ENCODE peak calls at places on chromosomes 7 and 10, in six cellular contexts. H is esophagus squamous epithelium; A is GM12865; X is CD8-positive, alpha-beta memory T cell; B is HL-60; U is lower leg skin. M is an unnamed sample.

GRCh38 chr7:138916731-138917130 is 64.5 kb downstream of the KIAA1549 start:
- DNase-seq in H (no peak), A (no peak), X (no peak), B (no peak), U (peak), M (no peak)

GRCh38 chr7:48139461-48139860 is 31.8 kb upstream of the ABCA13 start:
- DNase-seq in H (no peak), A (no peak), X (no peak), B (no peak), U (no peak), M (no peak)

GRCh38 chr7:129095258-129095657 is 40.3 kb upstream of the TNPO3 start:
- DNase-seq in H (no peak), A (peak), X (no peak), B (no peak), U (no peak), M (peak)

GRCh38 chr10:108775911-108776475 is 1147.3 kb downstream of the XPNPEP1 start:
- DNase-seq in H (no peak), A (no peak), X (no peak), B (no peak), U (no peak), M (no peak)

GRCh38 chr7:17816903-17817302 is 123.4 kb downstream of the SNX13 start:
- DNase-seq in H (no peak), A (no peak), X (no peak), B (no peak), U (no peak), M (no peak)

GRCh38 chr7:67343566-67343965 is 346.9 kb downstream of the TYW1 start:
- DNase-seq in H (no peak), A (no peak), X (no peak), B (no peak), U (peak), M (no peak)

GRCh38 chr7:137454169-137455166 is 110.9 kb upstream of the PTN start:
- DNase-seq in H (no peak), A (peak), X (no peak), B (no peak), U (peak), M (no peak)

GRCh38 chr10:32150532-32151101 is 94.4 kb upstream of the KIF5B start:
- DNase-seq in H (no peak), A (peak), X (no peak), B (no peak), U (no peak), M (no peak)

GRCh38 chr10:43958964-43959363 is 310.3 kb upstream of the ZNF32 start:
- DNase-seq in H (no peak), A (no peak), X (no peak), B (no peak), U (peak), M (no peak)

GRCh38 chr10:122152544-122152943 is 118.6 kb upstream of the BTBD16 start:
- DNase-seq in H (no peak), A (no peak), X (no peak), B (no peak), U (peak), M (no peak)

GRCh38 chr7:40887099-40887498 is 752.3 kb downstream of the SUGCT start:
- DNase-seq in H (no peak), A (no peak), X (no peak), B (no peak), U (no peak), M (no peak)

GRCh38 chr10:96768136-96768535 is 47.8 kb upstream of the PIK3AP1 start:
- DNase-seq in H (no peak), A (no peak), X (no peak), B (no peak), U (peak), M (no peak)

GRCh38 chr10:104824378-104825006 is 183.4 kb downstream of the SORCS3 start:
- DNase-seq in H (no peak), A (peak), X (no peak), B (no peak), U (no peak), M (peak)

GRCh38 chr7:130904792-130905191 is 170.8 kb upstream of the KLF14 start:
- DNase-seq in H (no peak), A (no peak), X (no peak), B (no peak), U (no peak), M (no peak)

GRCh38 chr10:126135177-126135576 is 238.8 kb downstream of the FANK1 start:
- DNase-seq in H (no peak), A (no peak), X (no peak), B (no peak), U (no peak), M (no peak)

GRCh38 chr10:128695326-128695725 is 569.1 kb upstream of the MKI67 start:
- DNase-seq in H (no peak), A (no peak), X (no peak), B (no peak), U (no peak), M (no peak)

GRCh38 chr10:97788552-97789442 is 17.0 kb upstream of the SFRP5 start:
- DNase-seq in H (no peak), A (no peak), X (no peak), B (no peak), U (no peak), M (no peak)

GRCh38 chr10:21257919-21258318 is 267.6 kb downstream of the SKIDA1 start:
- DNase-seq in H (no peak), A (no peak), X (no peak), B (no peak), U (no peak), M (no peak)

GRCh38 chr7:101422361-101423195 is 59.9 kb downstream of the COL26A1 start:
- DNase-seq in H (no peak), A (no peak), X (no peak), B (no peak), U (no peak), M (no peak)

GRCh38 chr7:99643464-99643863 is 26.7 kb downstream of the ZSCAN25 start:
- DNase-seq in H (no peak), A (no peak), X (no peak), B (no peak), U (no peak), M (no peak)

GRCh38 chr7:36790280-36790679 is 66.0 kb upstream of the AOAH start:
- DNase-seq in H (no peak), A (no peak), X (no peak), B (no peak), U (no peak), M (peak)
- H3K4me3 ChIP-seq in H (no peak), A (no peak), X (no peak), B (no peak), U (no peak), M (no peak)

GRCh38 chr10:99234739-99235468 is 748 bp downstream of the HPSE2 start:
- DNase-seq in H (no peak), A (no peak), X (no peak), B (peak), U (no peak), M (no peak)

GRCh38 chr10:99233000-99233679 is 2.5 kb downstream of the HPSE2 start:
- DNase-seq in H (no peak), A (no peak), X (no peak), B (no peak), U (no peak), M (no peak)

GRCh38 chr10:99234067-99234738 is 1.4 kb downstream of the HPSE2 start:
- DNase-seq in H (no peak), A (peak), X (no peak), B (peak), U (peak), M (peak)

GRCh38 chr10:99233680-99234018 is 2.0 kb downstream of the HPSE2 start:
- DNase-seq in H (no peak), A (no peak), X (no peak), B (no peak), U (no peak), M (no peak)

DNA sequence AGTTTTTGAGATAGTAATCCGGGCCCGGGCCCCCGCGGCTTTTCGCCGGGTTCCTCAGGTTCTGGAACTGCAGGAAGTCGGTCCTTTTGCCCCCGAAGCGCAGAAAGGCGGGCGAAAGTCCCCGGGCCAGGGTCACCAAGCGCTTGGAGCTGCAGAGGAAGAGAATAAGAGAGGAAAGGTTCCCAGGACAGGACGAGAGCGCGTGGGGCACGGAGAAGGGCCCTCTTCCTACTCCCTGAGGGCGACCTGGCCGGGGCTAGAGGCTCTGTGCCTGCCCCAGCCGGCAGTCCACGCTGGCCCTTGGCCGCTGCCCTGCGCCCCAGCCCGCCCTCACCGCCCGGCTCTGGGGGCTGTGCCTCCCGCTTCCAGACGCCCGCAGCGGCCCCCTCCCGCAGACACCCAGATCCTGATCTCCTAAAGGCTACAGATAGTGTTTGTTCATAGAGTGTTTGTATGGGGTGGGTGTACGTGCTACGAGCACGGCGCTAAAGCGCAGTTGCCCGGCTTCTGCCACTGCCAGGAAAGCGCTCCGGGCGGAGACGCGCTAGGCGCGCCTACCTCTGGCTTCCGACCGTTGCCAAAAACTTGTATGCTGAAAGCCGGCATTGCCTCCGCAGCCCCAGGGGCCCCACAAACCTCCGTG is 3.2 kb downstream of the HPSE2 start:
- DNase-seq in H (no peak), A (peak), X (no peak), B (no peak), U (peak), M (no peak)
- H3K4me3 ChIP-seq in H (peak), A (no peak), X (no peak), B (no peak), U (no peak), M (no peak)

GRCh38 chr7:70694909-70695803 is 436.8 kb upstream of the GALNT17 start:
- DNase-seq in H (no peak), A (peak), X (no peak), B (no peak), U (no peak), M (no peak)

GRCh38 chr7:70693300-70693689 is 438.6 kb upstream of the GALNT17 start:
- DNase-seq in H (no peak), A (no peak), X (no peak), B (no peak), U (no peak), M (no peak)

GRCh38 chr7:70695804-70696104 is 436.2 kb upstream of the GALNT17 start:
- DNase-seq in H (no peak), A (peak), X (no peak), B (no peak), U (no peak), M (no peak)

GRCh38 chr7:70693690-70694356 is 438.1 kb upstream of the GALNT17 start:
- DNase-seq in H (no peak), A (peak), X (peak), B (no peak), U (peak), M (peak)

GRCh38 chr7:70694357-70694908 is 437.5 kb upstream of the GALNT17 start:
- DNase-seq in H (no peak), A (peak), X (peak), B (no peak), U (no peak), M (peak)
- H3K4me3 ChIP-seq in H (peak), A (peak), X (peak), B (peak), U (peak), M (no peak)

GRCh38 chr7:151247611-151248176 is 800 bp downstream of the SMARCD3 start:
- DNase-seq in H (no peak), A (no peak), X (no peak), B (no peak), U (no peak), M (no peak)
- H3K4me3 ChIP-seq in H (peak), A (no peak), X (no peak), B (no peak), U (peak), M (no peak)

GRCh38 chr7:97026705-97027426 is 2.2 kb upstream of the DLX5 start:
- DNase-seq in H (no peak), A (no peak), X (no peak), B (no peak), U (no peak), M (no peak)
- H3K4me3 ChIP-seq in H (peak), A (no peak), X (peak), B (no peak), U (no peak), M (peak)

DNA sequence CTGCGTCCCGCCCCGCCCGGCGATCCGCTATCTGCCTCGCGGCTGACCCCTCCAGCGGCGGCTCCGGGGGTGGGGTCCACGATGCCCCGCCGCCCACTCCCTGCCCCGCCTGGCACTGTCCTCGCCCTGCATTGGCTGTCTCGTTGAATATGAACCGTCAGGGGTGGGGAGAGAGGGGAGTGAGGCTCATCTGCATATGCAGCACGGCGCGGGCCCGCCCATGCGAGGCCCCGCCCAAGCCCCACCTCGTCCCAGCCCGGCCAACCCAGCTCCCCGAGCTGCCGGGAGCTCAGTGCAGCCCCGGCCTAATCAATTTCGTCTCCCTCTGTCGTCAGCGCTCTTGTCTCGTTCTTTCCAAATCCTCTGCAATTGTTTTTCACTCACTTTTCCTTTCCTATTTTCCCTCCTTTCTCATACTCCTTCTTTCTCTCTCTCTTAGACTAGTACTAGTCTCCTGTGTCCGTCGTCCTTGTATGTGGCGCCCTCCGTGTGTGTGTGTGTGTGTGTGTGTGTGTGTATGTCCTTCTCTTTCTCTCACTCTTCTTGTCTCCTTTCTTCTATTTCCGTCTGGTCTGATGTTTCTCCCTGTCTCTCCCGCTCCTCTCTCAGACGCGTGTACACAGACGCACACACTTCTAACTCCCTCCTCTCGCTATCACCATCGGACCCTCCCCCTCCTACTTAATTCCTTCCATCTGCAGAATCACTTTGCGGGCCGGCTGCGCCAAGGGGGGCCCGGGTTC is 455 bp upstream of the ZCCHC24 start:
- DNase-seq in H (peak), A (peak), X (peak), B (peak), U (peak), M (peak)
- H3K4me3 ChIP-seq in H (peak), A (peak), X (peak), B (peak), U (no peak), M (peak)

GRCh38 chr10:72310241-72310633 is 36.5 kb downstream of the DDIT4 start:
- DNase-seq in H (no peak), A (no peak), X (no peak), B (no peak), U (no peak), M (no peak)

GRCh38 chr10:72309290-72310240 is 35.8 kb downstream of the DDIT4 start:
- DNase-seq in H (no peak), A (no peak), X (no peak), B (no peak), U (peak), M (no peak)

GRCh38 chr10:72308320-72308987 is 34.7 kb downstream of the DDIT4 start:
- DNase-seq in H (no peak), A (no peak), X (no peak), B (peak), U (no peak), M (peak)

GRCh38 chr10:72303424-72304128 is 29.9 kb downstream of the DDIT4 start:
- DNase-seq in H (no peak), A (no peak), X (no peak), B (no peak), U (no peak), M (no peak)

DNA sequence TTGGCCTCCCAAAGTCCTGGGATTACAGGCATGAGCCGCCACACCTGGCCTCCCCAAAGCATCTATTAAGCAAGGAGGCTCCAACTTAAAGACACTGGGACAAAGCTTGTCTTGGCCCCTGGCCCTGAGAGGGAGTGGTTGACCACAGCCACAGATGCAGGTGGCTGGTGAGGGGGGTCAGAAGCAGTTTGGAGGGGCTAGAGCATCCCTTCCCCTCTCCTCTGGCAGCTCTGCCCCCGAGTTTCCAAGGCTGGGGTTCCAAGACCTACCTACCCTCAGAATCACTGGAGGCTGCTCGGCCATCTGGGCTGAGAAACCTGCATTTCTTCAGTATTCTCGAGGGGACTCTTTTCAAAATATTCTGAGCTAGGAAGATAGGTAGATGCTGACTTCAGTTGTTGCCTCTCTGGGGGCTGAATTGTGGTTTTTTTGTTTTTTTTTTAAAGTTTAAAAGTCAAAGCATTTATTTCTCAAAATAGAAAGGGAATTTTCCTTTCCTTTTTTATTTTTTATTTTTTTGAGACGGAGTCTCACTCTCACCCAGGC is 32.6 kb downstream of the DDIT4 start:
- DNase-seq in H (no peak), A (no peak), X (no peak), B (no peak), U (no peak), M (no peak)
- H3K4me3 ChIP-seq in H (no peak), A (no peak), X (no peak), B (no peak), U (no peak), M (no peak)

M was measured in naive thymus-derived CD4-positive, alpha-beta T cell.